ENCODE peak calls at places on chromosomes 2 and 18, in seven cellular contexts. G is lower leg skin, H is body of pancreas, B is H54, P is GM12878, N is breast epithelium, C is tibial nerve. S is an unnamed sample.

GRCh38 chr18:12246849-12247808 is 7.0 kb upstream of the CIDEA start:
- DNase-seq in G (no peak), B (no peak), P (no peak), H (peak), C (no peak), N (no peak), S (peak)

GRCh38 chr2:229815858-229816257 is 101.5 kb upstream of the DNER start:
- DNase-seq in C (no peak), P (no peak), B (peak), N (no peak), H (no peak), G (no peak), S (no peak)

GRCh38 chr2:207807516-207807915 is 37.8 kb upstream of the FZD5 start:
- DNase-seq in H (no peak), B (no peak), P (peak), G (no peak), N (no peak), C (no peak), S (no peak)

GRCh38 chr2:36376992-36377738 is 21.6 kb downstream of the CRIM1 start:
- DNase-seq in P (no peak), B (no peak), N (peak), G (no peak), H (no peak), C (no peak), S (no peak)

GRCh38 chr2:58900664-58901063 is 659.5 kb upstream of the FANCL start:
- DNase-seq in H (no peak), B (no peak), C (no peak), P (no peak), G (no peak), N (no peak), S (no peak)

GRCh38 chr2:44496130-44496529 is 134.4 kb downstream of the CAMKMT start:
- DNase-seq in C (no peak), P (no peak), G (no peak), N (no peak), H (no peak), B (no peak), S (no peak)

GRCh38 chr2:150872919-150873772 is 385.7 kb upstream of the RND3 start:
- DNase-seq in G (no peak), P (no peak), C (no peak), H (no peak), N (no peak), B (no peak), S (no peak)

GRCh38 chr2:152566034-152566727 is 151.1 kb downstream of the PRPF40A start:
- DNase-seq in P (peak), C (no peak), G (no peak), B (no peak), N (no peak), H (no peak), S (no peak)

GRCh38 chr18:31942301-31942998 is 478 bp downstream of the TRAPPC8 start:
- DNase-seq in B (peak), G (peak), H (peak), C (no peak), P (no peak), N (no peak), S (peak)

GRCh38 chr2:39545957-39546356 is 108.9 kb upstream of the MAP4K3 start:
- DNase-seq in C (no peak), H (no peak), P (no peak), B (no peak), N (no peak), G (no peak), S (no peak)

GRCh38 chr2:120660056-120660694 is 75.5 kb upstream of the GLI2 start:
- DNase-seq in N (no peak), G (no peak), C (no peak), B (no peak), H (no peak), P (no peak), S (no peak)

GRCh38 chr2:145379934-145380333 is 860.0 kb upstream of the ZEB2 start:
- DNase-seq in P (no peak), G (no peak), B (no peak), N (no peak), H (no peak), C (no peak), S (no peak)

GRCh38 chr18:24380163-24380747 is 17.4 kb downstream of the OSBPL1A start:
- DNase-seq in N (no peak), H (no peak), G (no peak), P (no peak), C (no peak), B (no peak), S (no peak)

GRCh38 chr18:61889541-61889940 is 3.3 kb downstream of the RNF152 start:
- DNase-seq in G (no peak), C (no peak), P (no peak), N (no peak), B (no peak), H (no peak), S (no peak)

GRCh38 chr2:97868986-97869721 is 126.6 kb downstream of the TMEM131 start:
- DNase-seq in P (no peak), N (no peak), B (peak), C (no peak), G (peak), H (peak), S (no peak)

GRCh38 chr2:117379928-117380327 is 434.6 kb upstream of the DDX18 start:
- DNase-seq in G (no peak), C (no peak), B (no peak), N (no peak), P (no peak), H (no peak), S (no peak)

GRCh38 chr2:101473581-101473910 is 1.4 kb downstream of the RFX8 start:
- DNase-seq in N (no peak), H (no peak), C (no peak), P (no peak), G (no peak), B (no peak), S (no peak)

GRCh38 chr18:49752095-49752457 is 61.3 kb downstream of the ACAA2 start:
- DNase-seq in C (no peak), B (no peak), H (no peak), N (no peak), P (no peak), G (no peak), S (no peak)

GRCh38 chr2:33210626-33211025 is 263.9 kb downstream of the LTBP1 start:
- DNase-seq in B (peak), P (no peak), N (no peak), H (peak), G (no peak), C (no peak), S (no peak)

GRCh38 chr2:14779252-14779651 is 146.7 kb downstream of the LRATD1 start:
- DNase-seq in C (no peak), H (no peak), B (no peak), G (no peak), N (no peak), P (no peak), S (no peak)

GRCh38 chr2:54708584-54709340 is 14.7 kb upstream of the EML6 start:
- DNase-seq in B (no peak), H (peak), P (no peak), G (no peak), C (no peak), N (peak), S (no peak)
- TF ChIP-seq POLR2A in B (no peak), H (no peak), P (no peak), G (no peak), C (no peak), N (no peak), S (no peak)

GRCh38 chr18:41967680-41968079 is 12.6 kb downstream of the PIK3C3 start:
- DNase-seq in P (no peak), N (no peak), C (no peak), G (no peak), H (no peak), B (no peak), S (no peak)
- TF ChIP-seq POLR2A in P (no peak), N (no peak), C (no peak), G (no peak), H (no peak), B (no peak), S (no peak)

DNA sequence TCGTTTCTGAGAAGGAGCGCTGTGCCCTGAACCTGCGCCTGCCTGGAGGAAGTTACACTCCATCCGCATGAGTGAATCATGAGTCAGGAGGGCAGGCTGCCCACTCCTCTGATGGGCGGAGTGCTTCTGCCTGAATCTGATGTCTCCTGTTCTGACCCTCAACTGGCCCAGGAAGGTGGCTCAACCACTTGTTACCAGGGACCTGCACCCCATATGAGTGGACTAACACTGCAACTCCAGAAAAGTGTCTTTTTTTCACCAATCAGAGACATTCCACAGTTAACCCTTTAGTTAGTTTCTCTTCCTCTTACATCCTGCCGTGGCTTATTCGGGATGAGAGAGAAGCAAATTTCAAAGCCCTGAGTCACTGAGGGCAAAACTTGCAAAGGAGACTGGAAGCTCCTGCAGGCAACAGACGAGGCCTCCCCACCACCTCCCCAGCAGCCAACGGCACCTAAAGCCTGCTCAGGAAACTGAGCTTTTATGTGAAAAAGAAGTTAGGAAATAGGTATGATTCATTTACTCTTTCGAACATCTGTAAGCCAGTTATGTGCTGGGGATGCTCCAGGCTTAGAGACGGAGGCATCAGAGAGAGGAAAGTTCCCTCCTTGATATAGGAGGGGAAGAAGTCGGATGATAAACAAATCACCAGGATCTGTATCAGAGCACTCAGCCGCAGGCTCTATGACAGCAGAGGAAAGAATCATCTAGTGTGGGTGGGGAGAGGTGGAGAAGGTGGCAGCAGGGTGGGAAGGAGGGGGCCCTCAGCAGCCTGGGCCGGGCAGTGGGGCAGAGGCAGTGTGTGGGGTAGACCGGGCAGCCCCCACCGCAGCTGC is 31.0 kb downstream of the MBP start:
- DNase-seq in G (peak), C (peak), B (peak), N (no peak), P (peak), H (peak), S (peak)
- TF ChIP-seq POLR2A in G (no peak), C (no peak), B (no peak), N (no peak), P (peak), H (no peak), S (no peak)

GRCh38 chr2:96819101-96819875 is 3.2 kb downstream of the CNNM3 start:
- DNase-seq in B (no peak), C (no peak), H (peak), P (no peak), N (no peak), G (no peak), S (peak)

GRCh38 chr2:96816836-96817702 is 1.0 kb downstream of the CNNM3 start:
- DNase-seq in G (no peak), B (no peak), C (no peak), N (no peak), P (no peak), H (no peak), S (peak)

GRCh38 chr2:96817882-96818281 is 1.8 kb downstream of the CNNM3 start:
- DNase-seq in G (no peak), P (no peak), B (no peak), N (no peak), H (no peak), C (no peak), S (peak)

GRCh38 chr2:96815326-96816126 is 542 bp upstream of the CNNM3 start:
- DNase-seq in B (peak), N (no peak), P (no peak), C (no peak), H (no peak), G (peak), S (no peak)

DNA sequence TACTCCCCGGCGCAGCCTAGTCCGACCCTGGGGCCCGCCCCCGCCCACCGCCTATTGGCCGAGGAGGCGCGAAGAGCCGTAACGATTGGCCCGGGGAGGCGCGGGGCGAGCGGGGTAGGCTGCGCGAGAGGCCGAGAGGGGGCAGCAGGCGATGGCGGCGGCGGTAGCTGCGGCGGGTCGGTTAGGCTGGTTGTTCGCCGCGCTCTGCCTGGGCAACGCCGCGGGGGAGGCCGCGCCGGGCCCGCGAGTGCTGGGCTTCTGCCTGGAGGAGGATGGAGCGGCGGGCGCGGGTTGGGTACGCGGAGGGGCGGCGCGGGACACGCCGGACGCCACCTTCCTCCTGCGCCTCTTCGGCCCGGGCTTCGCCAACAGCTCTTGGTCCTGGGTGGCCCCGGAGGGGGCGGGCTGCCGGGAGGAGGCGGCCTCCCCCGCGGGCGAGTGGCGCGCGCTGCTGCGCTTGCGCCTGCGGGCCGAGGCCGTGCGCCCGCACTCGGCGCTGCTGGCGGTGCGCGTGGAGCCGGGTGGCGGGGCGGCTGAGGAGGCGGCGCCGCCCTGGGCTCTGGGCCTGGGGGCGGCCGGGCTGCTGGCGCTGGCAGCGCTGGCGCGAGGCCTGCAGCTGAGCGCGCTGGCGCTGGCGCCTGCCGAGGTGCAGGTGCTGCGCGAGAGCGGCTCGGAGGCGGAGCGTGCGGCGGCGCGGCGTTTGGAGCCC is at the start of gene CNNM3:
- DNase-seq in G (peak), C (peak), N (peak), H (peak), B (peak), P (no peak), S (peak)
- TF ChIP-seq POLR2A in G (peak), C (peak), N (no peak), H (peak), B (peak), P (peak), S (peak)